ENCODE peak calls at places on chromosomes 6 and 20, in seven cellular contexts. A is endothelial cell of umbilical vein, B is esophagus muscularis mucosa, O is brain microvascular endothelial cell, M is Peyer's patch, E is kidney epithelial cell, F is tibial artery. T is an unnamed sample.

GRCh38 chr20:63553933-63554290 is at the start of gene FNDC11:
- DNase-seq in A (no peak), B (no peak), O (no peak), M (peak; percentile 54), E (no peak), F (no peak), T (no peak)

GRCh38 chr6:33860706-33861474 is 57.1 kb upstream of the MLN start:
- DNase-seq in A (peak; percentile 30), B (no peak), O (no peak), M (peak; percentile 17), E (no peak), F (no peak), T (no peak)

GRCh38 chr6:137490506-137490905 is 3.7 kb downstream of the OLIG3 start:
- DNase-seq in A (no peak), B (peak; percentile 55), O (no peak), M (no peak), E (no peak), F (no peak), T (no peak)

GRCh38 chr20:53795170-53795569 is 201.5 kb upstream of the ZNF217 start:
- DNase-seq in A (no peak), B (no peak), O (peak; percentile 47), M (no peak), E (no peak), F (no peak), T (no peak)

GRCh38 chr20:760751-761417 is 7.4 kb downstream of the SLC52A3 start:
- DNase-seq in A (peak; percentile 26), B (no peak), O (no peak), M (no peak), E (no peak), F (no peak), T (no peak)

GRCh38 chr6:148367418-148368024 is 24.9 kb downstream of the SASH1 start:
- DNase-seq in A (peak; percentile 99), B (no peak), O (peak; percentile 51), M (no peak), E (no peak), F (peak; percentile 62), T (peak; percentile 75)

GRCh38 chr6:122484760-122485159 is 13.2 kb upstream of the SERINC1 start:
- DNase-seq in A (no peak), B (no peak), O (no peak), M (no peak), E (no peak), F (no peak), T (no peak)

GRCh38 chr6:37359034-37359433 is 5.3 kb downstream of the RNF8 start:
- DNase-seq in A (peak; percentile 87), B (no peak), O (no peak), M (no peak), E (no peak), F (no peak), T (no peak)

GRCh38 chr6:147662639-147663038 is 154.1 kb downstream of the SAMD5 start:
- DNase-seq in A (no peak), B (no peak), O (no peak), M (no peak), E (no peak), F (no peak), T (no peak)

GRCh38 chr6:139153876-139154275 is 19.0 kb downstream of the HECA start:
- DNase-seq in A (no peak), B (no peak), O (peak; percentile 26), M (no peak), E (no peak), F (no peak), T (peak; percentile 87)

GRCh38 chr6:18212231-18212630 is 52.1 kb downstream of the DEK start:
- DNase-seq in A (no peak), B (no peak), O (no peak), M (no peak), E (no peak), F (no peak), T (no peak)

GRCh38 chr6:38034269-38034914 is 214.9 kb downstream of the ZFAND3 start:
- DNase-seq in A (peak; percentile 49), B (no peak), O (peak; percentile 35), M (no peak), E (peak; percentile 14), F (no peak), T (peak; percentile 58)

DNA sequence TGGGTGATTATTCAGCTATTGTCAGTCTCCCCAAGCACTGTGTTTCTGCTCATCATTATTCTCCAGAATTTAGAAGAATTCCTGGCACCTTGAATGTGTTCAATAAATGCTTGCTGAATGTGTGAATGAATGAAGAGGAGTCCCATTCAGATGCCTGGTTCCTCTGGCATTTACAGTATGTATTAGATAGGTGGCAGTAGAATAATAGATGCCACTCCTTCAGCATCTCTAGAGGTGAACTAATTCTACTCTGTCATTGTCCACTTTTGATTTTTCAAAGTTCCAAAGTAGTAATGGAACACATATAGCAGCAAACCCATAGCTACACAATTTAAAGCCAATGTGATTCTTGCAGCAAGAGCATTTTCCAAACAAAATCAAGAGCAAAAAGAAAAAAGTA is 118.9 kb upstream of the CEP162 start:
- DNase-seq in A (peak; percentile 4), B (no peak), O (no peak), M (no peak), E (no peak), F (no peak), T (no peak)
- TF ChIP-seq CTCF in A (no peak), B (no peak), O (peak; percentile 3), M (no peak), E (no peak), F (peak; percentile 18), T (peak; percentile 18)

GRCh38 chr20:41004561-41005360 is 23.9 kb upstream of the TOP1 start:
- DNase-seq in A (peak; percentile 65), B (no peak), O (no peak), M (no peak), E (no peak), F (no peak), T (peak; percentile 41)

GRCh38 chr20:41002842-41003142 is 25.8 kb upstream of the TOP1 start:
- DNase-seq in A (no peak), B (no peak), O (no peak), M (no peak), E (no peak), F (no peak), T (no peak)

GRCh38 chr20:41001497-41001896 is 27.1 kb upstream of the TOP1 start:
- DNase-seq in A (no peak), B (no peak), O (no peak), M (no peak), E (no peak), F (no peak), T (no peak)

GRCh38 chr20:41005361-41005729 is 23.3 kb upstream of the TOP1 start:
- DNase-seq in A (peak; percentile 98), B (peak; percentile 97), O (peak; percentile 93), M (no peak), E (peak; percentile 66), F (peak; percentile 93), T (peak; percentile 95)

GRCh38 chr20:41003143-41003932 is 25.3 kb upstream of the TOP1 start:
- DNase-seq in A (peak; percentile 96), B (no peak), O (peak; percentile 95), M (peak; percentile 69), E (peak; percentile 97), F (peak; percentile 93), T (peak; percentile 99)
- H3K4me3 ChIP-seq in A (no peak overlapping the region), B (no peak overlapping the region), O (peak overlapping the region; percentile 51), M (no peak overlapping the region), E (peak overlapping the region; percentile 17), F (no peak overlapping the region), T (peak overlapping the region; percentile 55)

DNA sequence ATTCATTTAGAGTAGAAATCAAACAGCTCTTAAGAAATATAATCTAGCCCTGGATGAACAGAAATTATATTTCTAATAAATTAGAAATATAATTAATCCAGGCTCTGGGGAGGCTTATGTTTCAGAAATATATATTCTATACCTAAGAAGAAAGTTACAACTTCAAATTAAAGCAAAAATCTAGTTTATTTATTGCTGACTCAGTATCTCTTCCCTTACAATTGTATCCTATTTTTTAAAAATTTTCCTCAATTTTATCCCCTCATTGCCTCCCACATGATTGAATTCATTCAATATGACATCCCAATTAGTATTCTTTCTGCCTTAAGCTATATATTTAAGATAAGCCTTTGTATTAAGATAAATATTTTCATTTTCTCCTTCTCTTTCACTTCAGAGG is 71.4 kb downstream of the HS3ST5 start:
- DNase-seq in A (no peak), B (no peak), O (no peak), M (no peak), E (no peak), F (no peak), T (no peak)
- H3K27me3 ChIP-seq in A (no peaks in the 10 kb centered on the region), B (no peaks in the 10 kb centered on the region), O (no peaks in the 10 kb centered on the region), M (no peaks in the 10 kb centered on the region), E (no peaks in the 10 kb centered on the region), F (no peaks in the 10 kb centered on the region), T (no peaks in the 10 kb centered on the region)

GRCh38 chr6:114537977-114538376 is 195.2 kb upstream of the HS3ST5 start:
- DNase-seq in A (no peak), B (no peak), O (no peak), M (no peak), E (no peak), F (no peak), T (no peak)

GRCh38 chr6:114541794-114542193 is 199.0 kb upstream of the HS3ST5 start:
- DNase-seq in A (no peak), B (no peak), O (no peak), M (no peak), E (no peak), F (no peak), T (no peak)

DNA sequence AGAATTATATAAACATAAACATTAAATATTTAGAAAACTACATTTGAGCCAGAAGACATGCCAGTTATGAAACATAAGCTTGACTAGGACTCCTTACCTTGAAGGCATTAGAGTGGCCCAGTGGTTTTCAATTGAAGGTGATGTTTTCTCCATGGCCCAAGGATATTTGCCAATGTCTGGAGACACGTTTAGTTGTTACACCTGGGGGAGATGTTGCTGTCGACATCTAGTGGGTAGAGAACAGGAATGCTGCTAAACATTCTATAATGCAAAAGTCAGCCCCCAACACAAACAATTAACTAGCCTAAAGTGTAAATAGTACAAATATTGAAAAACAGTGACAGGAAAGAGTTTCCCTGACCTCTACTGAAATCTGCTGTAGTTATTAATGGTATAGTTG is 200.9 kb upstream of the HS3ST5 start:
- DNase-seq in A (no peak), B (no peak), O (no peak), M (no peak), E (no peak), F (no peak), T (no peak)
- TF ChIP-seq CTCF in A (no peak), B (no peak), O (no peak), M (no peak), E (no peak), F (no peak), T (no peak)

GRCh38 chr6:93210908-93211307 is 208.5 kb downstream of the EPHA7 start:
- DNase-seq in A (no peak), B (no peak), O (no peak), M (no peak), E (no peak), F (no peak), T (no peak)
- H3K4me3 ChIP-seq in A (no peak overlapping the region), B (no peak overlapping the region), O (no peak overlapping the region), M (no peak overlapping the region), E (no peak overlapping the region), F (no peak overlapping the region), T (no peak overlapping the region)

T was measured in fibroblast of lung.